ENCODE peak calls at places on chromosomes 12 and 14, in four cellular contexts. Q is H9, L is H1, E is IMR-90. X is an unnamed sample.

GRCh38 chr14:52268191-52269061 is 928 bp downstream of the PTGDR start:
- DNase-seq in E (peak), L (no peak), Q (peak), X (no peak)

GRCh38 chr14:87869619-87870583 is 123.1 kb downstream of the GALC start:
- DNase-seq in Q (no peak), L (no peak), E (peak), X (peak)

GRCh38 chr14:20609215-20610001 is 18.2 kb upstream of the RNASE12 start:
- DNase-seq in E (peak), Q (peak), L (no peak), X (peak)

GRCh38 chr14:92471919-92472318 is 41.7 kb upstream of the RIN3 start:
- DNase-seq in Q (peak), E (peak), L (peak), X (peak)

GRCh38 chr14:51219473-51220448 is 20.3 kb upstream of the TMX1 start:
- DNase-seq in Q (no peak), L (no peak), E (peak), X (peak)

GRCh38 chr12:114625294-114625851 is 58.6 kb downstream of the TBX3 start:
- DNase-seq in L (peak), Q (peak), E (peak), X (no peak)

GRCh38 chr12:100404769-100405407 is 48.0 kb downstream of the SLC17A8 start:
- DNase-seq in Q (peak), E (peak), L (peak), X (peak)

GRCh38 chr12:75960086-75960910 is 71.3 kb downstream of the PHLDA1 start:
- DNase-seq in Q (peak), L (no peak), E (peak), X (no peak)

GRCh38 chr12:93072340-93072739 is 143.2 kb upstream of the EEA1 start:
- DNase-seq in E (no peak), Q (no peak), L (no peak), X (no peak)

GRCh38 chr12:53538209-53538689 is 31.0 kb upstream of the NPFF start:
- DNase-seq in L (no peak), E (peak), Q (no peak), X (peak)

GRCh38 chr12:27709932-27710591 is 570 bp upstream of the MRPS35 start:
- DNase-seq in E (peak), L (no peak), Q (no peak), X (peak)

GRCh38 chr14:43464968-43465367 is 1042.1 kb downstream of the FSCB start:
- DNase-seq in L (no peak), Q (no peak), E (no peak), X (no peak)

GRCh38 chr14:50948205-50948604 is 3.9 kb upstream of the PYGL start:
- DNase-seq in L (no peak), Q (no peak), E (no peak), X (no peak)

GRCh38 chr14:73997108-73997943 is 21.8 kb downstream of the ENTPD5 start:
- DNase-seq in E (no peak), L (no peak), Q (no peak), X (no peak)

GRCh38 chr14:21326972-21327371 is 47.1 kb downstream of the RPGRIP1 start:
- DNase-seq in E (no peak), Q (no peak), L (no peak), X (no peak)

GRCh38 chr12:14308516-14308915 is 57.0 kb upstream of the ATF7IP start:
- DNase-seq in E (no peak), L (no peak), Q (no peak), X (no peak)

GRCh38 chr14:81582420-81582819 is 48.8 kb upstream of the SEL1L start:
- DNase-seq in Q (no peak), L (no peak), E (no peak), X (no peak)

DNA sequence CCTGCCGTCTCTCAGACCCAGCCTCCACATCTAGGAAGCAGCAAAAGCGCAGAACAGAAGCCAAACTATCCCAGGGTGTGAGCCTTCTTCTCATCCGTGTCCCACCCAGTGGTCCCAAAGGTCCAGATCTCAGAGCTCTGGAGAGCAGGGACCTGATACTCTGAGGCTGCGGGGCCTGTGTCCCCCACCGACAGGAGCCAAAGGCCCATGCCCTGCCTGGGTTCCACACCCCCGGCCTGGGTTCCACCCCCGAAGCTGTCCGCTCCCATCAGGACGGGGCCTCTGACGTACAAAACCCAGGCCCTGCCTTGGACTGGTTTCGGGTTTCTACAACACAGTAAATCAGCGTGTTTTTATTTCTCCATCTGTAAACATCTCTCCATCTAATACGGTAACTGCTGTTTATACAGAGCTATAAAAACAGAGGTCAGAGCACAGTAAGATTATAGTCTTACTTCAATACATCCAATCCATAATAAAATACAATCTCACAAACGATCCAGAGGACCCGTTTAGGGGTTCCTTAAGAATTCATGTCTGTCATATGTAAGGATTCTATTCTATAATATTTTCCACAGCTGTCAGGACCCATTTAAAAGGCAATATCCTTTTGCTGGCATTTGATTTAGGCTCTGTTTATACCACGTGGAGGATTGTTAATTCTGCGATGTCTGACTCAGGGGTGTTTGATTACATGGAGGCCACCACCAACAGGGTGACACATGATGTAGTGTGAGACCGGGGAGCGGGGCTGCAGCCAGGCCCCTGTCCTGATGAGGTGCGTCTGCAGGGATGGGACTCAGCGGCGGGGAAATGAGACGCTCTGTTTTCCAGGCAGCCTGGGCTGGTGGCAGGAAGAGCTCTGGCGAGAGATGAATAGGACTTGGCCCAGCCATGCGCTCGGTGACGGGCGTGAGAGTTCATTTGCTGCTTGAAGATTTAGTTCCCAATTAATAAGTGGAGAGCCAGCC is 110.3 kb downstream of the DICER1 start:
- DNase-seq in E (peak), L (no peak), Q (peak), X (no peak)
- H3K18ac ChIP-seq in E (peak), L (no peak), Q (no peak), X (no peak)

GRCh38 chr12:21697829-21698630 is 40.4 kb upstream of the LDHB start:
- DNase-seq in Q (no peak), L (no peak), E (peak), X (no peak)
- H3K9ac ChIP-seq in Q (no peak), L (no peak), E (no peak), X (no peak)

DNA sequence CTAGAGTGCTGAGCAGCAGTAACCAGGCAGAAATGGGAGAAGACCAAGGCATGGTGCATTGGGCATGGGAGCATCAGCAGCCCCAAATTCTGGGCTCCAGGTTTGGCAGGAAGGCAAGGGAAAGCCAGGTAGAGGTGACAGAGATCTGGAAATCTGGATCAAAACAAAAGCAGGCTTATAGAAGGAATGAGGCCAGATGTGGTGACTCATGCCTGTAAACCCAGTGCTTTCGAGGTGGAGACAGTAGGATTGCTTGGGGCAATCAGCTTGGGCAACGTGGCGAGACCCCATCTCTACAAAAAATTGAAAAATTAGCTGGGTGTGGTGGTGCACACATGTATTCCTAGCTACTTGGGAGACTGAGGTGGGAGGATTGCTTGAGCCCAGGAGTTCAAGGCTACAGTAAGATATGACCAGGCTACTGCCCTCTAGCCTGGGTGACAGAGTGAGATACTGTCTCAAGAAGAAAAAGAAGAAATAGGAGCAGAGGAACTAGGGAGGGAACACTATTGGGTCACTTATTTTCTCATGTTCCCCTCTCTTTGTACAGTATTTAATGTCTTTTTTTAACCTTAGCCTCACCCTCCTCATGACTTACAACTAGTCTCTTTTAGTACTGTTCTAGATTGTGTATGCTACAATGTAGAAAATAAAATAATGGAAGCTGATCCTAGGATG is 25.1 kb downstream of the SLC4A8 start:
- DNase-seq in Q (no peak), E (peak), L (no peak), X (peak)
- H3K18ac ChIP-seq in Q (no peak), E (no peak), L (no peak), X (no peak)

DNA sequence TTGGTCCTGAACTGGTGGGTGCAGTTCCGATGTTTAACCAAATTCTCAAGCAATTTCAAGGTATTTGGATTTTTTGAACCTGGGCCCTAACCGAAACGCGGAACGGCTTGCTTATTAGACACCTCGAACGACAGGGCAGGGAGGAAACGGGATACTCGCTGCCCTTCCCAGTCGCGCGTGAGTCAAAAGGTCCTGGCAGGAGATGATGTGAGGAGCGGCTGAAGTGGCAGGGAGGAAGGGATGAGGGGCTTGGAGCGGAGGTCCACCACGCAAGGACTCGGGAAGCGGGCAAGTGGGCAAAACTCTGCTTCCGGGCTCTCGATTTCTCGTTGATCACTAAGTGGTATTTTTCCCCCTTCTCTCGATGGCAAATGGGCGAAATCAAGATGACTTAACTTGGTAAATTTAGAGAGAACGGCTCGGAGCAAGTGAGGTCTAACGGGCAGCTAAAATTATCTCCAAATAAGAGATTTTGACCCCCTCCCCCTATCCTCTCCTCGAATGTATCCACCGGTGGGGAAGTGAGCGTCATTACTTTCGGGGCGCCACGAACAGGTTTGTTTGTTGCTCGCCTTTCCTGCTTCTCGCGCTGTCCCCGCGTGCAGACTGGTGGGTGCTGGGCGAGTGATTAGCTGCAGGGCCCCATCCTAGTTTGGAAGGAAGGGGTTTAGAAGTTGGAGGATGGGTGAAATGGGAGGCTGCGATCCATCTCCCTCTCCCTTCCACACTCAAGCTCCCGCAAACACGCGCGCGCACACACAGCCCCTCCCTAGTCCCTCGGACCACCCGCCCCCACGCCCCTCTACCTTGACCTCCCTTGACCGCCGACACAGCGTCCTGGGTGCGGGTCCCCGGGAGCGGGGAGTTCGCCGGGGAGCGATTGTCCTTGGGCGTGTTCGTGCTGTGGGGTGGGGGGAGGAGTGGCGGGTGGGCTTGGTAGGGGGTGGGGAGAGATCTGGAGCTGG is 987 bp upstream of the NTF3 start:
- DNase-seq in E (peak), L (no peak), Q (no peak), X (no peak)
- H3K9ac ChIP-seq in E (peak), L (no peak), Q (no peak), X (no peak)

GRCh38 chr14:89304972-89305703 is 111.9 kb downstream of the FOXN3 start:
- DNase-seq in L (no peak), Q (no peak), E (peak), X (no peak)
- H3K18ac ChIP-seq in L (no peak), Q (no peak), E (peak), X (peak)

DNA sequence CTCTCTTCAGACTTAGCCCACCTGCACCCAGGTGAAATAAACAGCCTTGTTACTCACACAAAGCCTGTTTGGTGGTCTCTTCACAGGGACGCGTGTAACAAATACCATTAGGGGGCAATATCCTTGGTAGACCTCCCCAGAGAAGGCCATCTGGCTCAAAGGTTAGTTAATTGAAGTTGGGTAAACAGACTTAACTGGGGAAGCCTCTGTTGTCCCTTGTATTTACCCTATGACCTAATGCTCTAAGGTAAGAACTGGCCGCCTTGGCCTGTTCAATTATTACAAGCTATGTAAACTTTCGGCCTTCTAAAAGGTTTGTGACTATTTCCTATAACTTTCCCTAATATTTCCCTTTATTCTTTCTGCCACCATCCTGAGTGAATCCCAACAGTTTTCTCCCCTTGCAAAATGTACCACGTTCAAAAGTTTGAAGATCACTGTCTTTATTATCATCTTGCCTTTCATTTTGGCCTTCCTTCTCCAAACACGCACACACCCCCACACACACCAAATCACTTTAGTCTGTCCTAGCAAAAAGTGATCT is 15.3 kb upstream of the LYZ start:
- DNase-seq in E (no peak), Q (no peak), L (no peak), X (no peak)
- H3K9ac ChIP-seq in E (no peak), Q (no peak), L (no peak), X (no peak)

GRCh38 chr12:121673013-121673441 is 3.6 kb upstream of the MORN3 start:
- DNase-seq in E (no peak), L (no peak), Q (peak), X (no peak)

GRCh38 chr12:121676190-121676589 is 6.7 kb upstream of the MORN3 start:
- DNase-seq in E (no peak), L (no peak), Q (peak), X (no peak)

GRCh38 chr12:121678305-121678704 is 8.9 kb upstream of the MORN3 start:
- DNase-seq in Q (no peak), L (no peak), E (no peak), X (no peak)

GRCh38 chr12:121678721-121679300 is 9.4 kb upstream of the MORN3 start:
- DNase-seq in L (no peak), E (peak), Q (no peak), X (no peak)
- H3K18ac ChIP-seq in L (peak), E (no peak), Q (no peak), X (no peak)

X was measured in trophoblast cell.